ENCODE peak calls at places on chromosomes 6 and 20, in ten cellular contexts. I is NCI-H187 treated with DMSO at 0.1 percent for 48 hours; H is MV-4-11; C is HS-27A; V is neural crest cell; L is A172; A is NCI-H2081; D is CD4-positive, alpha-beta T cell; T is NAMALWA; W is naive B cell. M is an unnamed sample.

GRCh38 chr20:11646359-11646758 is 271.3 kb upstream of the BTBD3 start:
- DNase-seq in I (no peak), H (no peak), C (no peak), V (no peak), L (no peak), A (no peak), D (no peak), T (no peak), W (no peak), M (no peak)

GRCh38 chr6:107545761-107546160 is 55.8 kb downstream of the SOBP start:
- DNase-seq in I (no peak), H (no peak), C (no peak), V (no peak), L (no peak), A (no peak), D (no peak), T (no peak), W (no peak), M (no peak)

GRCh38 chr6:13355043-13355945 is 27.0 kb upstream of the TBC1D7 start:
- DNase-seq in I (no peak), H (peak; percentile 30), C (peak; percentile 93), V (no peak), L (peak; percentile 96), A (no peak), D (no peak), T (no peak), W (peak; percentile 56), M (no peak)

GRCh38 chr6:129490551-129491245 is 219.3 kb downstream of the ARHGAP18 start:
- DNase-seq in I (no peak), H (peak; percentile 93), C (peak; percentile 92), V (no peak), L (peak; percentile 97), A (no peak), D (peak; percentile 30), T (peak; percentile 69), W (peak; percentile 57), M (no peak)

GRCh38 chr6:4388675-4389074 is 253.3 kb upstream of the ECI2 start:
- DNase-seq in I (no peak), H (no peak), C (no peak), V (peak; percentile 47), L (peak; percentile 72), A (no peak), D (no peak), T (no peak), W (no peak), M (no peak)

GRCh38 chr6:132236281-132236680 is 165.0 kb downstream of the MOXD1 start:
- DNase-seq in I (no peak), H (no peak), C (no peak), V (no peak), L (no peak), A (no peak), D (no peak), T (no peak), W (no peak), M (no peak)

GRCh38 chr6:137731960-137732616 is 135.0 kb upstream of the TNFAIP3 start:
- DNase-seq in I (no peak), H (peak; percentile 94), C (no peak), V (no peak), L (peak; percentile 15), A (no peak), D (no peak), T (no peak), W (no peak), M (no peak)

GRCh38 chr6:74596586-74596985 is 609.3 kb downstream of the COL12A1 start:
- DNase-seq in I (no peak), H (no peak), C (no peak), V (no peak), L (no peak), A (no peak), D (no peak), T (no peak), W (no peak), M (no peak)

M was measured in NCI-H1436 treated with DMSO at 0.1 percent for 48 hours.